ENCODE peak calls at places on chromosomes 2 and 18, in four cellular contexts. F, D, B and Z are unnamed samples.

GRCh38 chr2:47271054-47272000 is 116.2 kb upstream of the STPG4 start:
- DNase-seq in B (no peak), F (no peak), D (peak), Z (no peak)

GRCh38 chr2:151297882-151298281 is 8.4 kb upstream of the NMI start:
- DNase-seq in D (no peak), F (no peak), B (no peak), Z (no peak)

GRCh38 chr2:47269316-47270232 is 114.5 kb upstream of the STPG4 start:
- DNase-seq in D (no peak), F (peak), B (peak), Z (no peak)

GRCh38 chr2:64608867-64609228 is 44.9 kb downstream of the SERTAD2 start:
- DNase-seq in D (no peak), B (no peak), F (no peak), Z (no peak)

GRCh38 chr18:48887294-48887904 is 63.4 kb downstream of the SMAD7 start:
- DNase-seq in F (no peak), D (no peak), B (no peak), Z (no peak)

GRCh38 chr2:19993731-19994130 is 3.8 kb upstream of the WDR35 start:
- DNase-seq in D (no peak), F (no peak), B (no peak), Z (no peak)

GRCh38 chr2:206707164-206707701 is 11.0 kb downstream of the DYTN start:
- DNase-seq in F (no peak), D (no peak), B (no peak), Z (no peak)

GRCh38 chr2:101251844-101252407 is 760 bp upstream of the CNOT11 start:
- DNase-seq in D (peak), B (no peak), F (no peak), Z (no peak)

GRCh38 chr18:44598514-44598913 is 82.2 kb upstream of the SETBP1 start:
- DNase-seq in F (no peak), B (no peak), D (no peak), Z (no peak)

GRCh38 chr2:239467956-239468490 is 67.2 kb upstream of the HDAC4 start:
- DNase-seq in F (no peak), B (no peak), D (no peak), Z (no peak)

GRCh38 chr2:165793161-165793778 is 777 bp downstream of the GALNT3 start:
- DNase-seq in F (no peak), D (no peak), B (peak), Z (peak)

GRCh38 chr18:59606193-59607175 is 90.7 kb downstream of the CCBE1 start:
- DNase-seq in B (no peak), F (peak), D (no peak), Z (no peak)

GRCh38 chr2:143553261-143553660 is 424.0 kb downstream of the ARHGAP15 start:
- DNase-seq in F (no peak), B (no peak), D (no peak), Z (no peak)

GRCh38 chr2:9771101-9771449 is 72.2 kb upstream of the TAF1B start:
- DNase-seq in D (no peak), B (no peak), F (no peak), Z (no peak)

GRCh38 chr2:120814352-120814751 is 78.7 kb downstream of the GLI2 start:
- DNase-seq in D (peak), F (no peak), B (no peak), Z (no peak)

GRCh38 chr2:218326315-218326714 is 30.3 kb upstream of the CATIP start:
- DNase-seq in F (no peak), B (no peak), D (no peak), Z (no peak)

GRCh38 chr2:196977491-196977890 is 51.0 kb upstream of the PGAP1 start:
- DNase-seq in F (no peak), B (no peak), D (no peak), Z (no peak)

GRCh38 chr2:132797551-132797950 is 127.5 kb upstream of the LYPD1 start:
- DNase-seq in D (no peak), F (peak), B (peak), Z (no peak)

GRCh38 chr2:86064006-86064405 is 41.7 kb downstream of the POLR1A start:
- DNase-seq in B (peak), D (no peak), F (no peak), Z (no peak)

GRCh38 chr2:134973241-134974146 is 54.9 kb downstream of the CCNT2 start:
- DNase-seq in F (no peak), D (no peak), B (no peak), Z (no peak)

GRCh38 chr2:23354554-23354953 is 30.4 kb upstream of the KLHL29 start:
- DNase-seq in F (no peak), B (no peak), D (no peak), Z (no peak)

GRCh38 chr18:21496277-21496835 is 104.1 kb downstream of the ESCO1 start:
- DNase-seq in F (no peak), D (no peak), B (no peak), Z (no peak)

GRCh38 chr2:219325136-219325535 is 7.4 kb downstream of the RESP18 start:
- DNase-seq in D (no peak), B (no peak), F (no peak), Z (no peak)

GRCh38 chr2:85950743-85951142 is 62.0 kb upstream of the ST3GAL5 start:
- DNase-seq in F (no peak), D (no peak), B (no peak), Z (no peak)

GRCh38 chr2:143482316-143482715 is 353.1 kb downstream of the ARHGAP15 start:
- DNase-seq in B (no peak), D (no peak), F (no peak), Z (no peak)

GRCh38 chr2:204538179-204539009 is 6.9 kb upstream of the PARD3B start:
- DNase-seq in D (peak), B (peak), F (peak), Z (no peak)

GRCh38 chr2:119646149-119646548 is 32.9 kb upstream of the TMEM177 start:
- DNase-seq in B (no peak), D (no peak), F (no peak), Z (no peak)